ENCODE peak calls at places on chromosomes 13 and 19, in eight cellular contexts. One of them, this sample, is unnamed.
A peak's percentile ranks its signal among the peaks of the same experiment; 100 is the strongest.

GRCh38 chr19:34332027-34332786 is 32.8 kb upstream of the GPI start:
- DNase-seq in stomach: no peak
- DNase-seq in A549: no peak
- DNase-seq in H1: no peak
- DNase-seq in K562: no peak
- DNase-seq in upper lobe of left lung: no peak
- DNase-seq in tibial nerve: no peak
- DNase-seq in ovary: no peak
- DNase-seq in this sample: no peak

GRCh38 chr13:39273953-39274352 is 235.7 kb downstream of the NHLRC3 start:
- DNase-seq in stomach: peak; percentile 33
- DNase-seq in A549: no peak
- DNase-seq in H1: no peak
- DNase-seq in K562: no peak
- DNase-seq in upper lobe of left lung: no peak
- DNase-seq in tibial nerve: no peak
- DNase-seq in ovary: no peak
- DNase-seq in this sample: no peak

GRCh38 chr19:18113827-18114226 is 16.2 kb downstream of the MAST3 start:
- DNase-seq in stomach: no peak
- DNase-seq in A549: no peak
- DNase-seq in H1: no peak
- DNase-seq in K562: no peak
- DNase-seq in upper lobe of left lung: no peak
- DNase-seq in tibial nerve: no peak
- DNase-seq in ovary: no peak
- DNase-seq in this sample: no peak

GRCh38 chr19:30481823-30482222 is 109.6 kb downstream of the ZNF536 start:
- DNase-seq in stomach: no peak
- DNase-seq in A549: no peak
- DNase-seq in H1: no peak
- DNase-seq in K562: no peak
- DNase-seq in upper lobe of left lung: no peak
- DNase-seq in tibial nerve: no peak
- DNase-seq in ovary: no peak
- DNase-seq in this sample: no peak

GRCh38 chr19:36488816-36489138 is 584 bp downstream of the ZNF566 start:
- DNase-seq in stomach: no peak
- DNase-seq in A549: peak; percentile 64
- DNase-seq in H1: no peak
- DNase-seq in K562: peak; percentile 50
- DNase-seq in upper lobe of left lung: no peak
- DNase-seq in tibial nerve: no peak
- DNase-seq in ovary: no peak
- DNase-seq in this sample: no peak

GRCh38 chr19:40610396-40611064 is 9.4 kb downstream of the LTBP4 start:
- DNase-seq in stomach: peak; percentile 77
- DNase-seq in A549: no peak
- DNase-seq in H1: no peak
- DNase-seq in K562: no peak
- DNase-seq in upper lobe of left lung: peak; percentile 93
- DNase-seq in tibial nerve: no peak
- DNase-seq in ovary: peak; percentile 37
- DNase-seq in this sample: no peak

GRCh38 chr19:3008994-3009393 is 20.1 kb downstream of the TLE2 start:
- DNase-seq in stomach: no peak
- DNase-seq in A549: no peak
- DNase-seq in H1: no peak
- DNase-seq in K562: no peak
- DNase-seq in upper lobe of left lung: no peak
- DNase-seq in tibial nerve: no peak
- DNase-seq in ovary: no peak
- DNase-seq in this sample: no peak

GRCh38 chr13:73585236-73585635 is 526.4 kb downstream of the KLF5 start:
- DNase-seq in stomach: no peak
- DNase-seq in A549: no peak
- DNase-seq in H1: no peak
- DNase-seq in K562: no peak
- DNase-seq in upper lobe of left lung: no peak
- DNase-seq in tibial nerve: no peak
- DNase-seq in ovary: no peak
- DNase-seq in this sample: no peak

GRCh38 chr19:7677664-7678311 is 898 bp downstream of the MCEMP1 start:
- DNase-seq in stomach: no peak
- DNase-seq in A549: no peak
- DNase-seq in H1: no peak
- DNase-seq in K562: no peak
- DNase-seq in upper lobe of left lung: peak; percentile 46
- DNase-seq in tibial nerve: no peak
- DNase-seq in ovary: no peak
- DNase-seq in this sample: no peak
- TF ChIP-seq EP300 in stomach: no peak
- TF ChIP-seq EP300 in A549: no peak
- TF ChIP-seq EP300 in H1: no peak
- TF ChIP-seq EP300 in K562: no peak
- TF ChIP-seq EP300 in upper lobe of left lung: no peak
- TF ChIP-seq EP300 in tibial nerve: no peak
- TF ChIP-seq EP300 in ovary: no peak
- TF ChIP-seq EP300 in this sample: no peak

DNA sequence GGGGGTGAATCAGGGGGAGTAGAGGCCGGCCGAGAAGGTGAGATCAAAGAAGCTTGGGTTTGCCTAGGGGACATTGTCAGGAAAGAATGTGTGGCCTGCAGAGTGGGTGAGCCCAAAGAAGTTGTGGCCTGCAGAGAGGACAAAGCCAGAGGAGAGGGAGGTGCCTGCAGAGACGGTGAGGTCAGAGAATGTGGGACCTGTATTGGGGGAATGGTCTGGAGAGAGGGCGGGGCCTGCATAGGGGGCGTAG is 3.0 kb downstream of the PRR36 start:
- DNase-seq in stomach: no peak
- DNase-seq in A549: peak; percentile 58
- DNase-seq in H1: no peak
- DNase-seq in K562: no peak
- DNase-seq in upper lobe of left lung: no peak
- DNase-seq in tibial nerve: no peak
- DNase-seq in ovary: no peak
- DNase-seq in this sample: no peak
- H3K4me3 ChIP-seq in stomach: peak overlapping the region; percentile 17
- H3K4me3 ChIP-seq in A549: peak overlapping the region; percentile 35
- H3K4me3 ChIP-seq in H1: peak overlapping the region; percentile 42
- H3K4me3 ChIP-seq in K562: peak overlapping the region; percentile 45
- H3K4me3 ChIP-seq in upper lobe of left lung: no peak overlapping the region
- H3K4me3 ChIP-seq in tibial nerve: no peak overlapping the region
- H3K4me3 ChIP-seq in ovary: no peak overlapping the region
- H3K4me3 ChIP-seq in this sample: peak overlapping the region; percentile 28

GRCh38 chr19:13023666-13024065 is 28.4 kb downstream of the NFIX start:
- DNase-seq in stomach: no peak
- DNase-seq in A549: no peak
- DNase-seq in H1: no peak
- DNase-seq in K562: peak; percentile 54
- DNase-seq in upper lobe of left lung: no peak
- DNase-seq in tibial nerve: no peak
- DNase-seq in ovary: no peak
- DNase-seq in this sample: no peak

GRCh38 chr19:13026478-13026999 is 31.3 kb downstream of the NFIX start:
- DNase-seq in stomach: peak; percentile 68
- DNase-seq in A549: no peak
- DNase-seq in H1: no peak
- DNase-seq in K562: no peak
- DNase-seq in upper lobe of left lung: no peak
- DNase-seq in tibial nerve: no peak
- DNase-seq in ovary: no peak
- DNase-seq in this sample: no peak

GRCh38 chr19:13024126-13024957 is 29.1 kb downstream of the NFIX start:
- DNase-seq in stomach: no peak
- DNase-seq in A549: no peak
- DNase-seq in H1: no peak
- DNase-seq in K562: no peak
- DNase-seq in upper lobe of left lung: peak; percentile 79
- DNase-seq in tibial nerve: no peak
- DNase-seq in ovary: no peak
- DNase-seq in this sample: no peak

GRCh38 chr19:13025819-13026477 is 30.7 kb downstream of the NFIX start:
- DNase-seq in stomach: no peak
- DNase-seq in A549: no peak
- DNase-seq in H1: no peak
- DNase-seq in K562: no peak
- DNase-seq in upper lobe of left lung: no peak
- DNase-seq in tibial nerve: no peak
- DNase-seq in ovary: no peak
- DNase-seq in this sample: no peak

DNA sequence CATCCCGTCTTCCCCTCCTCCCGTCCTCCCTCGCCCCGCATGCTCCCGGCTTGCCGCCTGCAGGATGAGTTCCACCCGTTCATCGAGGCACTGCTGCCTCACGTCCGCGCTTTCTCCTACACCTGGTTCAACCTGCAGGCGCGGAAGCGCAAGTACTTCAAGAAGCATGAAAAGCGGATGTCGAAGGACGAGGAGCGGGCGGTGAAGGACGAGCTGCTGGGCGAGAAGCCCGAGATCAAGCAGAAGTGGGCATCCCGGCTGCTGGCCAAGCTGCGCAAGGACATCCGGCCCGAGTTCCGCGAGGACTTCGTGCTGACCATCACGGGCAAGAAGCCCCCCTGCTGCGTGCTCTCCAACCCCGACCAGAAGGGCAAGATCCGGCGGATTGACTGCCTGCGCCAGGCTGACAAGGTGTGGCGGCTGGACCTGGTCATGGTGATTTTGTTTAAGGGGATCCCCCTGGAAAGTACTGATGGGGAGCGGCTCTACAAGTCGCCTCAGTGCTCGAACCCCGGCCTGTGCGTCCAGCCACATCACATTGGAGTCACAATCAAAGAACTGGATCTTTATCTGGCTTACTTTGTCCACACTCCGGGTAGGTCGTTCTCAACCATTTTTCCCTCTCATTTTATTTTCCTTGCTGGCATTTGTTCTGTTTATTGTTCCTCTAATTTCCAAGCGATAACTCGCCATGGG is 29.8 kb downstream of the NFIX start:
- DNase-seq in stomach: no peak
- DNase-seq in A549: no peak
- DNase-seq in H1: peak; percentile 72
- DNase-seq in K562: no peak
- DNase-seq in upper lobe of left lung: peak; percentile 84
- DNase-seq in tibial nerve: no peak
- DNase-seq in ovary: peak; percentile 59
- DNase-seq in this sample: no peak
- TF ChIP-seq POLR2A in stomach: no peak
- TF ChIP-seq POLR2A in A549: no peak
- TF ChIP-seq POLR2A in H1: no peak
- TF ChIP-seq POLR2A in K562: no peak
- TF ChIP-seq POLR2A in upper lobe of left lung: no peak
- TF ChIP-seq POLR2A in tibial nerve: no peak
- TF ChIP-seq POLR2A in ovary: no peak
- TF ChIP-seq POLR2A in this sample: no peak

DNA sequence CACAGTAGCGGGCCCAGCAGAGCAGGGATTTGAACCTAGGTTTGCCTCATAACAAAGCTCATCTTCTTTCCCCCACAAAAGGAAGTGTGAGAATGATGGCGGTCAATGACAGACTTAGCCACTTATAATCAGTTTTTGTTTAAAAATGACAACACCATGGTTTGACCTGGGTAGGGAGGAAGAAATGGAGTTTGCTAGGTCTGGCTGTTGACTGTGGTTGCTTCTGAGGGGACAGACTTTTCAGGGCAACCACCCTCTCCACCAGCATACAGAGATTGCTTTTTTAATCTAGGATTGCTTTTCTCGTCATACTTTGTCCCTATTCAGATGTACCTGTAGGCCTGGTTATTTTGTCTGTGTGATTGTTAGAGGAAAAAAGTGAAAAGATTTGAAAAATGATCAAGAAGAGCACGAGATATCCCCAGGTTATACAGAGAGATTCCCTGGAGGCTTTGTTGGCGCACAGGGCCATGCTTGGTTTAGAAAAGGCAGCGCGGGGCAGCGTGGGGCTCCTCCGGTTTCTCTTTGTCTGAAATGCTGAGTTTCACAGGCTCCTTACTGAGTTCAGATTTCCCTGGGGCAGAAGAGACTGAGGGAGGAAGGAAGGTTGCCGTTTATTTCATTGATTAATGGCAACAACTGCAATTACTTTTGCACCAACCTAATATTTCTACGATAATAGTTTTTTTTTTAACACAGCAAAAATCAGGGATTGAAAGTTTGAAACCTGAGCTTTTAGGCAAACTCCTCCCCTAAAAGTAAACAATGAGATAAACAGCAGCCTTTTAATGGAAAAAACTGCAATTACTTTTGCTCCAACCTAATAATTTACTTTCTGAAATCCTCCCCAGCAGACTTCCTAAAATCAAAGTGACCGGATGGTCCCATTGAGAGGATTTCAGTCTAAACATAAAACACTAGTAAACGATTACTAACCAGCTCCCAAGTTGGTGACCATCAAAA is 97.0 kb upstream of the RNF113B start:
- DNase-seq in stomach: no peak
- DNase-seq in A549: no peak
- DNase-seq in H1: no peak
- DNase-seq in K562: no peak
- DNase-seq in upper lobe of left lung: no peak
- DNase-seq in tibial nerve: no peak
- DNase-seq in ovary: no peak
- DNase-seq in this sample: no peak
- TF ChIP-seq EP300 in stomach: no peak
- TF ChIP-seq EP300 in A549: no peak
- TF ChIP-seq EP300 in H1: no peak
- TF ChIP-seq EP300 in K562: no peak
- TF ChIP-seq EP300 in upper lobe of left lung: no peak
- TF ChIP-seq EP300 in tibial nerve: no peak
- TF ChIP-seq EP300 in ovary: no peak
- TF ChIP-seq EP300 in this sample: no peak

GRCh38 chr13:75395056-75395455 is 86.9 kb downstream of the TBC1D4 start:
- DNase-seq in stomach: no peak
- DNase-seq in A549: no peak
- DNase-seq in H1: no peak
- DNase-seq in K562: no peak
- DNase-seq in upper lobe of left lung: no peak
- DNase-seq in tibial nerve: no peak
- DNase-seq in ovary: no peak
- DNase-seq in this sample: no peak
- H3K4me3 ChIP-seq in stomach: no peak overlapping the region
- H3K4me3 ChIP-seq in A549: no peak overlapping the region
- H3K4me3 ChIP-seq in H1: no peak overlapping the region
- H3K4me3 ChIP-seq in K562: no peak overlapping the region
- H3K4me3 ChIP-seq in upper lobe of left lung: no peak overlapping the region
- H3K4me3 ChIP-seq in tibial nerve: no peak overlapping the region
- H3K4me3 ChIP-seq in ovary: no peak overlapping the region
- H3K4me3 ChIP-seq in this sample: no peak overlapping the region

This sample was measured in suprapubic skin.